ENCODE peak calls at places on chromosomes 6 and 20, in six cellular contexts. D is breast epithelium, U is fibroblast of lung, Q is H9, O is endodermal cell, C is IMR-90. P is an unnamed sample. For H3K4me1, the result is how much of the 10 kb centered on the place peaks cover.

GRCh38 chr6:169962604-169963469 is 211.4 kb downstream of the ERMARD start:
- DNase-seq in D (no peak), U (no peak), Q (peak), O (no peak), C (no peak), P (no peak)

GRCh38 chr6:144349690-144350132 is 64.6 kb downstream of the UTRN start:
- DNase-seq in D (no peak), U (peak), Q (no peak), O (no peak), C (peak), P (peak)

GRCh38 chr6:2819891-2820814 is 21.5 kb downstream of the SERPINB1 start:
- DNase-seq in D (no peak), U (peak), Q (no peak), O (no peak), C (peak), P (peak)

GRCh38 chr6:56497691-56498090 is 145.0 kb downstream of the DST start:
- DNase-seq in D (no peak), U (no peak), Q (no peak), O (no peak), C (no peak), P (no peak)

GRCh38 chr6:42821846-42822245 is 40.0 kb downstream of the BICRAL start:
- DNase-seq in D (no peak), U (no peak), Q (no peak), O (no peak), C (peak), P (no peak)

GRCh38 chr6:157978021-157978783 is 3.5 kb upstream of the SYNJ2 start:
- DNase-seq in D (no peak), U (no peak), Q (no peak), O (no peak), C (no peak), P (no peak)

GRCh38 chr6:40409143-40409542 is 178.0 kb downstream of the LRFN2 start:
- DNase-seq in D (no peak), U (no peak), Q (no peak), O (no peak), C (no peak), P (no peak)

GRCh38 chr20:47246061-47246460 is 110.4 kb downstream of the ZMYND8 start:
- DNase-seq in D (no peak), U (no peak), Q (no peak), O (no peak), C (no peak), P (no peak)

GRCh38 chr20:64280460-64280843 is 24.9 kb downstream of the PCMTD2 start:
- DNase-seq in D (no peak), U (no peak), Q (no peak), O (no peak), C (no peak), P (no peak)

GRCh38 chr6:139748353-139749146 is 374.1 kb upstream of the CITED2 start:
- DNase-seq in D (no peak), U (peak), Q (no peak), O (no peak), C (peak), P (peak)

GRCh38 chr6:34602318-34603111 is 46.4 kb upstream of the SPDEF start:
- DNase-seq in D (no peak), U (peak), Q (no peak), O (peak), C (peak), P (peak)

GRCh38 chr20:63791497-63792156 is 39.4 kb downstream of the ZBTB46 start:
- DNase-seq in D (no peak), U (no peak), Q (no peak), O (no peak), C (no peak), P (no peak)

GRCh38 chr20:31924561-31924960 is 27.3 kb downstream of the PDRG1 start:
- DNase-seq in D (no peak), U (no peak), Q (no peak), O (no peak), C (no peak), P (no peak)

GRCh38 chr20:21090738-21091120 is 15.4 kb downstream of the LINC00237 start:
- DNase-seq in D (no peak), U (no peak), Q (no peak), O (no peak), C (no peak), P (no peak)

GRCh38 chr6:87407531-87407895 is 259 bp upstream of the CFAP206 start:
- DNase-seq in D (no peak), U (peak), Q (no peak), O (no peak), C (peak), P (peak)

GRCh38 chr6:87408721-87409155 is 966 bp downstream of the CFAP206 start:
- DNase-seq in D (no peak), U (no peak), Q (no peak), O (no peak), C (no peak), P (no peak)

DNA sequence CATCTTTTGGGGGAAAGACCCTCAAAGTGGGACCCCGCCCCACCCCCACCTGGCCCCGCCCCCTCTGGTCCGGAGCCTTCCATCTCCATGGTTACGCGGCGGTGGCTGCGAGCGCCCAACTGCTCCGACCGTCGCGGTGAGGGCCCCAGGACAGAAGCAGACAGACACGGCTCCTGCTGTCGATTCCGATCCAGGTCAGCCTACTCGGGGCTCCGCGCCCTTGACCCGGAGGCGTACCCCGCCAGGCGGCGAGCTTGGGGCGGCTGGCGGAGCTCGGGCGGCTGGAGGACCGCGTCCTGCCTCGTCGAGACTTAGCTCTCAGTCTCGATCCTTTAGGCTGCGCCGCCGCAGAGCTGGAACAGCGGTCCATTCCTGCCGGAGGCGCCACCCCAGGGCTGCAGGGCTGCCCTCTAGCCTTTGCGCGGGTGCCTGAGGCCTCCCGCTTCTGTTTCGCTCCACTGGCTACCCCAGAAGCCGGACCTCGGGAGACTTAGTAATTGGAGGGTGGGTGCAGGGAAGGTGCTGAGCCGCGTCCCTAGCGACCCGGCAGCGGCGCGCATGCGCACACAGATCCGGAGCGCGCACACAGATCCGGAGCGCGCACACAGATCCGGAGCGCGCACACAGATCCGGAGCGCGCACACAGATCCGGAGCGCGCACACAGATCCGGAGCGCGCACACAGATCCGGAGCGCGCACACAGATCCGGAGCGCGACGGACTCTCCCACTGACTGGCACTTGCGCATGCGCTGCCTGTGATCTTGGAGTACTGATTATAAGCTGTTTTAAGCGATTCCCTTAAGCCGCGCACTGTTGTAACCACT is at the start of gene CFAP206:
- DNase-seq in D (peak), U (peak), Q (peak), O (peak), C (peak), P (peak)
- TF ChIP-seq CTCF in D (no peak), U (no peak), Q (peak), O (peak), C (no peak), P (no peak)

GRCh38 chr20:37523012-37523391 is 2.0 kb downstream of the NNAT start:
- DNase-seq in D (no peak), U (no peak), Q (no peak), O (peak), C (no peak), P (no peak)
- H3K4me1 ChIP-seq in D (under half), U (under half), Q (under half), O (under half), C (under half), P (under half)

DNA sequence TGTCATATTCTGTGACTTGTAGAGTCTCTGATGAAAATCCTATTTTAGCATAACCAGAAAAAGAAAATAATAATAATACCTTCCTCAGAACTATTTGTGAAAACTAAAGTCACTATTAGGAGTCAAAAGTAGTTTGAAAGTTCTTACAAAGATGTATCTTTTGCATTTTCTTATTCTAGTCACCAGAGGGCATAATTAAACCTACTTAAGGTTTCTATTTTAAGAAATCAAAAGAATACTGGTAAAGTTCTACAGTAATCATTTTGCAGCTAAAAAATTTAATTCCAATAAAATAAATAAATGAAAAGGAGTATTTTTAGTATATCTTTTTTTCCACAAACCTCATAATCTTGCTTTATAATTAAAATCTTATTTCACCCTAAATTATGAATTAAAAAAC is 28.0 kb upstream of the MCM9 start:
- DNase-seq in D (no peak), U (peak), Q (no peak), O (no peak), C (peak), P (peak)
- TF ChIP-seq CTCF in D (no peak), U (no peak), Q (peak), O (peak), C (peak), P (no peak)

GRCh38 chr20:41004561-41005360 is 23.9 kb upstream of the TOP1 start:
- DNase-seq in D (no peak), U (peak), Q (no peak), O (no peak), C (peak), P (peak)

GRCh38 chr20:41006126-41006935 is 22.3 kb upstream of the TOP1 start:
- DNase-seq in D (no peak), U (no peak), Q (no peak), O (no peak), C (no peak), P (no peak)

GRCh38 chr20:41005361-41005729 is 23.3 kb upstream of the TOP1 start:
- DNase-seq in D (peak), U (peak), Q (no peak), O (no peak), C (peak), P (peak)

GRCh38 chr20:41009960-41010359 is 18.7 kb upstream of the TOP1 start:
- DNase-seq in D (no peak), U (peak), Q (no peak), O (no peak), C (peak), P (peak)

DNA sequence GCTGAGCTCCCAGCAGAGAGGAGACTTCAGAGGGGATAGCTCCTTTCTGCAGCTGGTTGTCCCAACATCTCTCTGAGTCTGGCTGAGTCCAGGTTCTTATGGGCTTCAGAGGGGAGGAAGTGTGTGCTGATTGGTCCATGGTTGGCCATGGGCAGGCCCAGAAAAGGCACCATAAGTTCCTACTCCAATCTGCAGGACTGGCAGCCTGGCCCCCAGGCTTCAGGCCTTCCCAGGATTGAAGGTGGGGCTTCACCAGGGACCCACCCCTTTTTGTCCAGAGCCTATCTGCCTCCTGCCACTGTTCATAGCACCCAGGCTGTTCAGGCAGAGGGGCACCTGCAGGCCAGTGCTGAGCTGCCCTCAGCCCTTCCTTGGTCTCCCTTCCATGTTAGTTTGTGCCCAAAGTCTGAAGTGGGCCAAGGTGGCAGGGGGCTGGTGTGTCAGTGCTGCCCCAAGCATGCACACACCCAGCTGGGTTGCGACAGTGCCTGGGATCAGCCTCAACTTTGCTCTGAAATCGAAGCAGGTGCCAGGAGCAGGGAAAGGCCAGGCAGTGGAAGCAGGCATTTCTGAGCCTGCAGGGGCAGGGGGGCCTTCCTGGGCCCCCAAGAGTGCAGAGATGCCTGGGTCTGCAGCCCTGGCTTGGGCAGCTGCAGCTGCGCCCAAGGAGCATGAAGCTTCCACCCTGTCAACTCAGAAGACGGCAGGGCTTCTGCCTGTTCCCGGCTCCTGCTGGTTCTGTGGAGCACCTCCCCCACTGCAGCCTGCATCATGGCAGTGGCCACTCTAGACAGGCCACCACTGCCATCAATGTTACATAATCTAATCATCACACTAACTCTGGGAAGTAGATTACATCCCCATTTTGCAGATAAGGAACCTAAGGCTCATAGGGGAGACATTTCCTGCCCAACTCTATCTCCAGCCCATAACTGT is 21.4 kb upstream of the TOP1 start:
- DNase-seq in D (no peak), U (no peak), Q (peak), O (no peak), C (no peak), P (no peak)
- H3K4me1 ChIP-seq in D (under half), U (under half), Q (under half), O (under half), C (under half), P (half or more)

DNA sequence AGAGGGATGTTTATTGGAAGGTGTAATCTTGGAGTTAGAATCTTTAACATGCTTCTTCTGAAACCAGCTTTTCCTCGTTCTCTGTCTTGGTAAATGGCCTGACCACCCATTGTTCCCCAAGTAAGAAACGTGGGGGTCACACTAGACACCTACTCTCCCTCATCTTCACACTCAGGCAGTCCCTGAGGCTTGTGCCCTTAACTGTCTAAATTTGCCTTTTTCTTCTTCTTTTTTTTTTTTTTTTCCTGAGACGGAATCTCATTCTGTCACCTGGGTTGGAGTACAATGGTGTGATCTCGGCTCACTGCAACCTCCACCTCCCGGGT is 16.2 kb upstream of the ARFGEF2 start:
- DNase-seq in D (no peak), U (no peak), Q (no peak), O (no peak), C (no peak), P (no peak)
- TF ChIP-seq CTCF in D (no peak), U (no peak), Q (no peak), O (no peak), C (no peak), P (no peak)

DNA sequence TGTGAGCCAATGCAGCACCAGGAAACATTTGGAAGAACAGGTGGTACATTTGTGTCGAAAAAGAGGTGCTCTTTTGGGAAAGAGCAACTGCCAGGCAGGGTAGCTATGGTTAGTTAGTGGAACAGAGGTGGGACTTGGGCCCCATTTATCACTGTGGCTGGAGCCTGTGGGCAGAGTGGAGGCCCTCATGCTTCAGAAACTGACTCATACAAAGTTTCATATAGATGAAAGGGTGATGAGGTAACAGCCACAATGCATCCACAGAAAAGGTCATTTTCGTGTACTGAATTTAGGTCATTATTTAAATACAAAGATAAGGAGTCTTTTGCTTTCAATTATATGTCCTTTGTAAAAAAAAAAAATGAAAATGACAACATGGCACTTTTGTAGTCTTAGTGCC is 76.4 kb upstream of the HS3ST5 start:
- DNase-seq in D (no peak), U (peak), Q (no peak), O (no peak), C (no peak), P (peak)
- H3K4me1 ChIP-seq in D (under half), U (under half), Q (under half), O (under half), C (under half), P (under half)

DNA sequence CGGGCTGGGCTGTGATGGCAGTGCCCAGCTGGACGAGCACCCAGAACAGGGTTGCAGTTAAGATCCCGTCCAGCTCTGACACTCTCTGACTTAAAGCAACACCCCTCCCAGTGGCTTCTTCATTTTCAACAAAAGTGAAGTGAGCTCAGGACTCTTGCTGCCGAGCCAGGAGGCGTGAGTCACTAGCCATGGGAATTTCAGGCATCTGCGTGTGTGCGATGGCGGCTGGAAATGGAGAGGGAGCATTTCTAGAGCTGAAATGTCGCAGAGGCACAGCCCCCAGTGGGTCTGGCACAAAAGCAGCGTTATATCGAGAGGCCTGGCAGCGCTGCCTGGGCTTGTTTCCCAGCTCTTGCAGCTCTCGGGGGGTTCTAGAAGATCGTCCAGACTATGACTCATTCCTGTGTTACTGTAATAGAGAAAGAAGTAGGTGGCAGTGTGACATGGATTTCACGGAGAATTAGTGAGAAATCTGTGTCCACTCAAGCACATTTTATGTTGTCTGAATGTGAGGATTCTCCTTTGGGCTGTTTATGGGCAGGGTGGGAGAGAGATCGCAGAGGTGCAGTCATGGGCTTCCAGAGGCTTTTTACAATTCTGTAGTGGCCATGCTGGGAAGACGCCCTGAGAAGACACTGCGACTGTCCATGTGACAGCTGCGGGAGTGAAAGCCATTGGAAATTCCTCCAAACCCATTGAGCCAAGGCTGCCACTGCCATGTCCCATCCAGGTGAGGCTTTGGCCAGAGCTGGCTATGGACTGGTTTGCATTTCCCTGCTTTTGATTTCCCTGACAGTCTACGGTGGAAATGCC is 216.7 kb upstream of the ECI2 start:
- DNase-seq in D (peak), U (peak), Q (no peak), O (peak), C (peak), P (peak)
- TF ChIP-seq CTCF in D (no peak), U (peak), Q (no peak), O (no peak), C (peak), P (no peak)

DNA sequence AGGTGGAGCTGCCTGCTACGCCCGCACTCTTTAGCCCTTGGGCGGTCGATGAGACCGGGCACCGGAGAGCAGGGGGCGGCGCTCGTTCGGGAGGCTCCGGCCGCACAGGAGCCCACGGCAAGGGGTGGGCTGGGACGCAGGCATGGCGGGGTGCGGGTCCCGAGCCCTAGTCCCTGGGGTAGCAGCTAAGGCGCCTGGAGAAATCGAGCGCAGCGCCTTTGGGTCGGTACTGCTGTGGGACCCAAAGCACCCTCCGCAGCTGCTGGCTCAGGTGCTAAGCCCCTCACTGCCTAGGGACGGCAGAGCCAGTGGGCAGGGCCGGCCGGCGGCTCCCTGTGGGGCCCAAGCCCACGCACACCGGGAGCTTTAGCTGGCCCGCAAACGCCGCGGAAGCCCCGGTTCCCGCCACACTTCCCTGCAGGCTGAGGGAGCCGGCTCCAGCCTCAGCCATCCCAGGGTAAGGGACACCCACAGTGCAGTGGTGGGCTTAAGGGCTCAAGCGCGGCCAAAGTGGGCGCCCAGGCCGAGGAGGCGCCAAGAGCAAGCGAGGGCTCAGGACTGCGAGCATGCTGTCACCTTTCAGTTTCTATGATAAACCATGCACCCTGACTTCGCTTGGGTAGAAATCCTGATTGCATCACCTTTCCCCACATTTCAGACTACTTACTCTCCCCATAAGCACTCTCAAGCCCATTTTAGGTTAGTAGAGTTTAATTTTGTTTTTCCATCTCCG is 52.0 kb downstream of the MYLIP start:
- DNase-seq in D (no peak), U (no peak), Q (no peak), O (no peak), C (no peak), P (no peak)
- H3K4me1 ChIP-seq in D (under half), U (under half), Q (under half), O (under half), C (under half), P (under half)

GRCh38 chr6:916160-916559 is 223.2 kb upstream of the EXOC2 start:
- DNase-seq in D (no peak), U (no peak), Q (no peak), O (peak), C (no peak), P (no peak)

GRCh38 chr6:907928-908327 is 215.0 kb upstream of the EXOC2 start:
- DNase-seq in D (no peak), U (no peak), Q (no peak), O (peak), C (no peak), P (no peak)

GRCh38 chr6:917939-918338 is 225.0 kb upstream of the EXOC2 start:
- DNase-seq in D (no peak), U (no peak), Q (no peak), O (no peak), C (no peak), P (no peak)

GRCh38 chr6:917296-917695 is 224.4 kb upstream of the EXOC2 start:
- DNase-seq in D (no peak), U (no peak), Q (no peak), O (peak), C (no peak), P (no peak)

GRCh38 chr6:912871-913663 is 220.1 kb upstream of the EXOC2 start:
- DNase-seq in D (no peak), U (no peak), Q (peak), O (peak), C (peak), P (no peak)
- TF ChIP-seq CTCF in D (no peak), U (peak), Q (peak), O (peak), C (peak), P (peak)